ENCODE peak calls at places on chromosomes 7 and 10, in eight cellular contexts. Y is left lung, B is dorsolateral prefrontal cortex, H is A549, R is HCT116, Q is astrocyte, Z is PC-9, F is left ventricle myocardium inferior. O is an unnamed sample.
A peak's percentile ranks its signal among the peaks of the same experiment; 100 is the strongest.

GRCh38 chr10:110641256-110641655 is 2.9 kb upstream of the RBM20 start:
- DNase-seq in B (no peak), Q (peak; percentile 64), H (peak; percentile 75), Y (no peak), Z (peak; percentile 35), F (peak; percentile 62), R (peak; percentile 42), O (no peak)

GRCh38 chr10:3747248-3747960 is 37.6 kb downstream of the KLF6 start:
- DNase-seq in H (no peak), B (no peak), Z (no peak), R (no peak), Y (no peak), Q (no peak), F (no peak), O (no peak)

GRCh38 chr10:42827201-42827600 is 44.6 kb downstream of the BMS1 start:
- DNase-seq in Z (no peak), B (no peak), Y (no peak), Q (no peak), F (no peak), H (no peak), R (no peak), O (no peak)

GRCh38 chr10:98433881-98434732 is 12.6 kb downstream of the HPS1 start:
- DNase-seq in Y (no peak), F (no peak), Z (peak; percentile 82), H (no peak), Q (peak; percentile 74), B (no peak), R (no peak), O (no peak)

GRCh38 chr10:99548041-99548530 is 15.3 kb downstream of the NKX2-3 start:
- DNase-seq in H (peak; percentile 75), Q (no peak), B (no peak), Y (no peak), F (no peak), Z (peak; percentile 39), R (peak; percentile 50), O (no peak)

GRCh38 chr10:114881462-114881861 is 56.5 kb upstream of the TRUB1 start:
- DNase-seq in F (no peak), Y (no peak), Q (no peak), R (no peak), B (no peak), H (no peak), Z (no peak), O (no peak)

GRCh38 chr7:51029586-51030230 is 247.0 kb upstream of the GRB10 start:
- DNase-seq in R (no peak), Z (peak; percentile 77), Q (peak; percentile 91), H (no peak), B (no peak), Y (no peak), F (no peak), O (no peak)

GRCh38 chr10:79148452-79149344 is 79.9 kb downstream of the ZMIZ1 start:
- DNase-seq in Y (peak; percentile 79), Z (peak; percentile 88), H (no peak), R (no peak), Q (no peak), F (peak; percentile 88), B (peak; percentile 87), O (no peak)

GRCh38 chr10:34299105-34299611 is 515.9 kb downstream of the PARD3 start:
- DNase-seq in R (no peak), Y (no peak), B (no peak), Z (no peak), Q (peak; percentile 60), F (no peak), H (no peak), O (no peak)

GRCh38 chr7:150852371-150852905 is at the start of gene AOC1:
- DNase-seq in Y (peak; percentile 41), Q (no peak), Z (peak; percentile 59), F (no peak), H (no peak), R (no peak), B (no peak), O (peak; percentile 56)

GRCh38 chr10:44016101-44016500 is 367.4 kb upstream of the ZNF32 start:
- DNase-seq in H (no peak), Q (no peak), Y (no peak), Z (no peak), B (no peak), F (no peak), R (no peak), O (no peak)

GRCh38 chr10:130234171-130234965 is 98.2 kb downstream of the GLRX3 start:
- DNase-seq in F (no peak), H (no peak), Y (no peak), R (no peak), Z (no peak), B (no peak), Q (no peak), O (no peak)

GRCh38 chr7:82600601-82601000 is 157.0 kb upstream of the CACNA2D1 start:
- DNase-seq in Q (no peak), F (no peak), B (no peak), Z (no peak), H (no peak), R (no peak), Y (no peak), O (no peak)

GRCh38 chr7:16918288-16918895 is 36.6 kb upstream of the AGR3 start:
- DNase-seq in Y (no peak), B (no peak), Z (peak; percentile 45), R (peak; percentile 33), H (no peak), F (no peak), Q (peak; percentile 14), O (no peak)

GRCh38 chr7:73737491-73738219 is 947 bp downstream of the ABHD11 start:
- DNase-seq in R (no peak), Z (no peak), F (no peak), Q (no peak), H (no peak), Y (no peak), B (no peak), O (no peak)

GRCh38 chr10:43671659-43672555 is 23.2 kb upstream of the ZNF32 start:
- DNase-seq in F (no peak), Y (no peak), Z (peak; percentile 61), B (no peak), Q (peak; percentile 47), H (peak; percentile 80), R (peak; percentile 47), O (no peak)

GRCh38 chr7:98434087-98434486 is 33.2 kb upstream of the BAIAP2L1 start:
- DNase-seq in R (no peak), H (no peak), Q (no peak), Y (no peak), Z (no peak), B (no peak), F (no peak), O (no peak)

GRCh38 chr7:36651404-36651803 is 72.9 kb downstream of the AOAH start:
- DNase-seq in R (no peak), Q (peak; percentile 67), B (no peak), H (no peak), Z (no peak), Y (no peak), F (no peak), O (no peak)

GRCh38 chr7:1057416-1058291 is 13.3 kb downstream of the GPR146 start:
- DNase-seq in Z (no peak), Y (no peak), R (no peak), F (no peak), B (no peak), Q (no peak), H (no peak), O (no peak)

DNA sequence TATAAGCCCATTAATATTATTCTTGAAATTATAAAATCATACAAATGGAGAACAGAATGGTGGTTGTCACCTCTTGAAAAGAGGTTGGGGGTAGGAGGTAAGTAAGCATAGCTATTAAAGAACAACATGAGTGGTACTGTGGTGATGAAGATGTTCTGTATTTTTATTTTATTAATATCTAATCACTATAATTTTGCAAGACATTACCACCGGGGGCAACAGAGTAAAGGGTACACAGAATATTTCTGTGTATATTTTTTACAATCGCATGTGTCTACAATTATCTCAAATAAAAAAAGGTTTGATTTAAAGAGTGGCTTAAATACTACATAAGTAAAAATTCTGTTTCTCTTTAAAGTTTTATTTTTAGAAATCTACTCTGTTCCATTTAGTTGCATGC is 557.8 kb downstream of the NXPH1 start:
- DNase-seq in F (no peak), Y (no peak), R (no peak), B (no peak), H (no peak), Q (no peak), Z (no peak), O (no peak)
- TF ChIP-seq CTCF in F (no peak), Y (no peak), R (no peak), B (no peak), H (no peak), Q (no peak), Z (no peak), O (peak; percentile 50)

GRCh38 chr10:47317251-47317650 is 5.0 kb upstream of the GDF2 start:
- DNase-seq in B (peak; percentile 14), H (no peak), Y (no peak), Z (no peak), F (no peak), R (no peak), Q (no peak), O (no peak)
- TF ChIP-seq CTCF in B (no peak), H (no peak), Y (no peak), Z (no peak), F (no peak), R (no peak), Q (no peak), O (no peak)

GRCh38 chr7:121398246-121398645 is 2.1 kb upstream of the FAM3C start:
- DNase-seq in B (no peak), Q (no peak), Z (no peak), H (no peak), Y (no peak), R (peak; percentile 61), F (no peak), O (no peak)
- TF ChIP-seq CTCF in B (peak; percentile 16), Q (no peak), Z (no peak), H (peak; percentile 29), Y (no peak), R (peak; percentile 52), F (peak; percentile 36), O (peak; percentile 40)

GRCh38 chr7:39461263-39461662 is 104.9 kb upstream of the YAE1 start:
- DNase-seq in F (no peak), R (no peak), Y (no peak), Z (no peak), Q (no peak), H (no peak), B (no peak), O (no peak)

GRCh38 chr7:39458346-39458745 is 107.9 kb upstream of the YAE1 start:
- DNase-seq in R (no peak), Y (no peak), Q (no peak), F (no peak), H (no peak), Z (no peak), B (no peak), O (no peak)

GRCh38 chr7:39459606-39460090 is 106.6 kb upstream of the YAE1 start:
- DNase-seq in B (no peak), R (no peak), F (no peak), H (no peak), Z (no peak), Y (no peak), Q (no peak), O (no peak)

GRCh38 chr7:39463252-39463651 is 103.0 kb upstream of the YAE1 start:
- DNase-seq in F (no peak), R (no peak), Y (no peak), H (no peak), B (no peak), Z (no peak), Q (no peak), O (no peak)

DNA sequence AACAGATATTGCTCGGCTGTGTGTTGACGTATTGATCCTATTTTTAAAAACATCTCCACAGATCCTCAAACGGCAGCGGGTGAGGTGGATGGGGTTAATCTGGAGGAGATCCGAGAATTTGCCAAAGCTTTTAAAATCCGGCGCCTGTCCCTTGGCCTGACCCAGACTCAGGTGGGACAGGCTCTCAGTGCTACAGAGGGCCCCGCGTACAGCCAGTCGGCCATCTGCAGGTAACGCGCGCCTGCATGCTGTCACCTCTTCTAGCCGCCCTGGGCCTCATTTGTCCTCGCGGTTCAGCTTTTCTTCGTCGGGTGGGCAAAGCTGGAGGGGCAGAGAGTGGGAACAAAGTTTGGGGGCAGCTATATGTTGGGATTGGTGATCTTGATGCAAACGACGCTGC is 105.7 kb upstream of the YAE1 start:
- DNase-seq in Z (no peak), B (no peak), F (no peak), R (no peak), H (no peak), Y (no peak), Q (no peak), O (no peak)
- TF ChIP-seq CTCF in Z (no peak), B (no peak), F (no peak), R (no peak), H (no peak), Y (no peak), Q (no peak), O (no peak)